ENCODE peak calls at places on chromosome 1, in nine cellular contexts. One of them, this sample, is unnamed.

GRCh38 chr1:209220048-209220524 is 363.4 kb upstream of the CAMK1G start:
- DNase-seq in PC-9: no peak
- DNase-seq in pancreas: no peak
- DNase-seq in fibroblast of lung: peak
- DNase-seq in ascending aorta: no peak
- DNase-seq in mammary epithelial cell: peak
- DNase-seq in body of pancreas: no peak
- DNase-seq in prostate gland: no peak
- DNase-seq in tibial artery: no peak
- DNase-seq in this sample: no peak

GRCh38 chr1:185819798-185820197 is 85.6 kb downstream of the HMCN1 start:
- DNase-seq in mammary epithelial cell: no peak
- DNase-seq in PC-9: no peak
- DNase-seq in fibroblast of lung: no peak
- DNase-seq in body of pancreas: no peak
- DNase-seq in pancreas: no peak
- DNase-seq in prostate gland: no peak
- DNase-seq in tibial artery: no peak
- DNase-seq in ascending aorta: no peak
- DNase-seq in this sample: no peak

GRCh38 chr1:3676581-3677410 is 24.5 kb downstream of the TP73 start:
- DNase-seq in PC-9: no peak
- DNase-seq in pancreas: peak
- DNase-seq in body of pancreas: no peak
- DNase-seq in prostate gland: no peak
- DNase-seq in tibial artery: no peak
- DNase-seq in mammary epithelial cell: no peak
- DNase-seq in fibroblast of lung: no peak
- DNase-seq in ascending aorta: no peak
- DNase-seq in this sample: no peak

GRCh38 chr1:44170281-44170823 is 28.9 kb upstream of the KLF18 start:
- DNase-seq in pancreas: no peak
- DNase-seq in ascending aorta: no peak
- DNase-seq in PC-9: no peak
- DNase-seq in tibial artery: no peak
- DNase-seq in prostate gland: no peak
- DNase-seq in fibroblast of lung: peak
- DNase-seq in body of pancreas: no peak
- DNase-seq in mammary epithelial cell: no peak
- DNase-seq in this sample: no peak

GRCh38 chr1:125080077-125080476 is 3895.3 kb downstream of the SRGAP2C start:
- DNase-seq in mammary epithelial cell: no peak
- DNase-seq in body of pancreas: no peak
- DNase-seq in prostate gland: no peak
- DNase-seq in PC-9: no peak
- DNase-seq in tibial artery: no peak
- DNase-seq in fibroblast of lung: no peak
- DNase-seq in pancreas: no peak
- DNase-seq in ascending aorta: no peak
- DNase-seq in this sample: no peak

GRCh38 chr1:99544328-99544727 is 101.6 kb upstream of the PALMD start:
- DNase-seq in PC-9: peak
- DNase-seq in prostate gland: no peak
- DNase-seq in pancreas: no peak
- DNase-seq in ascending aorta: no peak
- DNase-seq in tibial artery: no peak
- DNase-seq in fibroblast of lung: peak
- DNase-seq in body of pancreas: no peak
- DNase-seq in mammary epithelial cell: peak
- DNase-seq in this sample: no peak

GRCh38 chr1:232538224-232538942 is 91.5 kb downstream of the SIPA1L2 start:
- DNase-seq in prostate gland: no peak
- DNase-seq in body of pancreas: no peak
- DNase-seq in fibroblast of lung: peak
- DNase-seq in mammary epithelial cell: peak
- DNase-seq in pancreas: no peak
- DNase-seq in PC-9: peak
- DNase-seq in ascending aorta: no peak
- DNase-seq in tibial artery: no peak
- DNase-seq in this sample: peak

GRCh38 chr1:186530104-186530503 is 69.2 kb upstream of the PDC start:
- DNase-seq in PC-9: no peak
- DNase-seq in ascending aorta: no peak
- DNase-seq in prostate gland: no peak
- DNase-seq in fibroblast of lung: peak
- DNase-seq in tibial artery: no peak
- DNase-seq in mammary epithelial cell: no peak
- DNase-seq in body of pancreas: no peak
- DNase-seq in pancreas: no peak
- DNase-seq in this sample: no peak

GRCh38 chr1:153465728-153466625 is 5.5 kb upstream of the S100A7 start:
- DNase-seq in prostate gland: no peak
- DNase-seq in pancreas: peak
- DNase-seq in PC-9: peak
- DNase-seq in body of pancreas: peak
- DNase-seq in ascending aorta: no peak
- DNase-seq in fibroblast of lung: peak
- DNase-seq in tibial artery: peak
- DNase-seq in mammary epithelial cell: peak
- DNase-seq in this sample: peak

GRCh38 chr1:11178021-11179015 is 10.8 kb upstream of the ANGPTL7 start:
- DNase-seq in PC-9: no peak
- DNase-seq in ascending aorta: no peak
- DNase-seq in fibroblast of lung: peak
- DNase-seq in prostate gland: peak
- DNase-seq in tibial artery: no peak
- DNase-seq in body of pancreas: no peak
- DNase-seq in mammary epithelial cell: no peak
- DNase-seq in pancreas: no peak
- DNase-seq in this sample: no peak

GRCh38 chr1:75725861-75726361 is 1.4 kb downstream of the ACADM start:
- DNase-seq in pancreas: peak
- DNase-seq in fibroblast of lung: peak
- DNase-seq in prostate gland: no peak
- DNase-seq in ascending aorta: no peak
- DNase-seq in PC-9: no peak
- DNase-seq in mammary epithelial cell: no peak
- DNase-seq in body of pancreas: peak
- DNase-seq in tibial artery: no peak
- DNase-seq in this sample: no peak

GRCh38 chr1:64135501-64136245 is 67.8 kb upstream of the UBE2U start:
- DNase-seq in body of pancreas: no peak
- DNase-seq in PC-9: no peak
- DNase-seq in pancreas: no peak
- DNase-seq in tibial artery: no peak
- DNase-seq in mammary epithelial cell: no peak
- DNase-seq in prostate gland: no peak
- DNase-seq in fibroblast of lung: peak
- DNase-seq in ascending aorta: no peak
- DNase-seq in this sample: no peak

GRCh38 chr1:24754229-24754628 is 9.0 kb downstream of the CLIC4 start:
- DNase-seq in mammary epithelial cell: no peak
- DNase-seq in ascending aorta: no peak
- DNase-seq in fibroblast of lung: no peak
- DNase-seq in tibial artery: no peak
- DNase-seq in PC-9: no peak
- DNase-seq in pancreas: no peak
- DNase-seq in prostate gland: no peak
- DNase-seq in body of pancreas: no peak
- DNase-seq in this sample: no peak

GRCh38 chr1:162204883-162205132 is 135.3 kb downstream of the NOS1AP start:
- DNase-seq in ascending aorta: no peak
- DNase-seq in fibroblast of lung: no peak
- DNase-seq in tibial artery: no peak
- DNase-seq in PC-9: no peak
- DNase-seq in mammary epithelial cell: no peak
- DNase-seq in body of pancreas: no peak
- DNase-seq in pancreas: no peak
- DNase-seq in prostate gland: no peak
- DNase-seq in this sample: no peak

GRCh38 chr1:202802998-202803932 is 5.0 kb downstream of the KDM5B start:
- DNase-seq in body of pancreas: no peak
- DNase-seq in prostate gland: no peak
- DNase-seq in fibroblast of lung: peak
- DNase-seq in tibial artery: no peak
- DNase-seq in pancreas: no peak
- DNase-seq in ascending aorta: no peak
- DNase-seq in PC-9: peak
- DNase-seq in mammary epithelial cell: peak
- DNase-seq in this sample: no peak

GRCh38 chr1:202807367-202807925 is 775 bp downstream of the KDM5B start:
- DNase-seq in prostate gland: peak
- DNase-seq in mammary epithelial cell: peak
- DNase-seq in pancreas: peak
- DNase-seq in body of pancreas: peak
- DNase-seq in tibial artery: peak
- DNase-seq in ascending aorta: no peak
- DNase-seq in fibroblast of lung: peak
- DNase-seq in PC-9: peak
- DNase-seq in this sample: peak

GRCh38 chr1:202807926-202808757 is at the start of gene KDM5B:
- DNase-seq in tibial artery: peak
- DNase-seq in body of pancreas: peak
- DNase-seq in pancreas: peak
- DNase-seq in ascending aorta: no peak
- DNase-seq in prostate gland: peak
- DNase-seq in PC-9: peak
- DNase-seq in fibroblast of lung: peak
- DNase-seq in mammary epithelial cell: peak
- DNase-seq in this sample: peak

GRCh38 chr1:202806845-202807366 is 1.3 kb downstream of the KDM5B start:
- DNase-seq in prostate gland: peak
- DNase-seq in mammary epithelial cell: peak
- DNase-seq in pancreas: peak
- DNase-seq in PC-9: peak
- DNase-seq in fibroblast of lung: peak
- DNase-seq in body of pancreas: peak
- DNase-seq in tibial artery: no peak
- DNase-seq in ascending aorta: no peak
- DNase-seq in this sample: peak

GRCh38 chr1:202805886-202806511 is 2.2 kb downstream of the KDM5B start:
- DNase-seq in PC-9: no peak
- DNase-seq in prostate gland: no peak
- DNase-seq in ascending aorta: no peak
- DNase-seq in fibroblast of lung: peak
- DNase-seq in body of pancreas: no peak
- DNase-seq in pancreas: no peak
- DNase-seq in tibial artery: no peak
- DNase-seq in mammary epithelial cell: peak
- DNase-seq in this sample: no peak
- TF ChIP-seq CTCF in PC-9: no peak
- TF ChIP-seq CTCF in prostate gland: no peak
- TF ChIP-seq CTCF in ascending aorta: no peak
- TF ChIP-seq CTCF in fibroblast of lung: no peak
- TF ChIP-seq CTCF in body of pancreas: no peak
- TF ChIP-seq CTCF in pancreas: no peak
- TF ChIP-seq CTCF in tibial artery: no peak
- TF ChIP-seq CTCF in mammary epithelial cell: no peak
- TF ChIP-seq CTCF in this sample: no peak

GRCh38 chr1:156704166-156704711 is 1.1 kb downstream of the CRABP2 start:
- DNase-seq in mammary epithelial cell: no peak
- DNase-seq in tibial artery: no peak
- DNase-seq in PC-9: no peak
- DNase-seq in pancreas: no peak
- DNase-seq in body of pancreas: no peak
- DNase-seq in prostate gland: no peak
- DNase-seq in ascending aorta: no peak
- DNase-seq in fibroblast of lung: no peak
- DNase-seq in this sample: no peak

GRCh38 chr1:156705321-156705917 is at the start of gene CRABP2:
- DNase-seq in fibroblast of lung: peak
- DNase-seq in pancreas: peak
- DNase-seq in prostate gland: no peak
- DNase-seq in tibial artery: peak
- DNase-seq in ascending aorta: no peak
- DNase-seq in body of pancreas: peak
- DNase-seq in mammary epithelial cell: no peak
- DNase-seq in PC-9: peak
- DNase-seq in this sample: peak

GRCh38 chr1:156705918-156706646 is 699 bp upstream of the CRABP2 start:
- DNase-seq in PC-9: peak
- DNase-seq in pancreas: peak
- DNase-seq in body of pancreas: peak
- DNase-seq in mammary epithelial cell: no peak
- DNase-seq in ascending aorta: peak
- DNase-seq in prostate gland: peak
- DNase-seq in tibial artery: peak
- DNase-seq in fibroblast of lung: peak
- DNase-seq in this sample: peak

GRCh38 chr1:156703741-156704140 is 1.6 kb downstream of the CRABP2 start:
- DNase-seq in fibroblast of lung: no peak
- DNase-seq in ascending aorta: no peak
- DNase-seq in body of pancreas: no peak
- DNase-seq in pancreas: no peak
- DNase-seq in mammary epithelial cell: no peak
- DNase-seq in tibial artery: no peak
- DNase-seq in PC-9: no peak
- DNase-seq in prostate gland: no peak
- DNase-seq in this sample: no peak

DNA sequence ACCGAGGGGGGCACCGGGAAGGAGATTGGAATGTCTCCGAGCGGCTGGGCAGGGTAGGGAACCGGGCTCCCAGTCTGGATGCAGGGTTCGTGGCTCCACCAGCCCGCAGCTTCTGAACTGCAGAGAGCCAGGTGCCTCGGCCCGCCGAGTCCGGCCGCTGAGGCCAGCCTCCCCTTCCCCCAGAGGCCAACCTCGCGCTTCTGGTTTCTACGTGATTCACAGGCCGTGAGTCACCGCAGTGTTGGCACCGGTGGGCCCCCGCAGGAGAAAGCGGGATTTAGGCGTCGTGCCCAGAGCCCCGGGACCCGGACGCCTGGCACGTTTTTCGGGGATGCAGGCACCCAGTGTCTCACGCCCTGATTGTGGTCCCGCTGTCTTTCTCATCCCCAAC is 458 bp downstream of the CRABP2 start:
- DNase-seq in mammary epithelial cell: peak
- DNase-seq in tibial artery: peak
- DNase-seq in fibroblast of lung: peak
- DNase-seq in PC-9: peak
- DNase-seq in pancreas: peak
- DNase-seq in ascending aorta: peak
- DNase-seq in prostate gland: no peak
- DNase-seq in body of pancreas: peak
- DNase-seq in this sample: peak
- H3K27ac ChIP-seq in mammary epithelial cell: peak
- H3K27ac ChIP-seq in tibial artery: peak
- H3K27ac ChIP-seq in fibroblast of lung: peak
- H3K27ac ChIP-seq in PC-9: peak
- H3K27ac ChIP-seq in pancreas: no peak
- H3K27ac ChIP-seq in ascending aorta: no peak
- H3K27ac ChIP-seq in prostate gland: no peak
- H3K27ac ChIP-seq in body of pancreas: no peak
- H3K27ac ChIP-seq in this sample: no peak

GRCh38 chr1:154866995-154867795 is 2.9 kb downstream of the KCNN3 start:
- DNase-seq in pancreas: no peak
- DNase-seq in body of pancreas: peak
- DNase-seq in fibroblast of lung: peak
- DNase-seq in PC-9: peak
- DNase-seq in tibial artery: no peak
- DNase-seq in ascending aorta: no peak
- DNase-seq in prostate gland: no peak
- DNase-seq in mammary epithelial cell: no peak
- DNase-seq in this sample: peak
- TF ChIP-seq CTCF in pancreas: no peak
- TF ChIP-seq CTCF in body of pancreas: no peak
- TF ChIP-seq CTCF in fibroblast of lung: no peak
- TF ChIP-seq CTCF in PC-9: no peak
- TF ChIP-seq CTCF in tibial artery: no peak
- TF ChIP-seq CTCF in ascending aorta: no peak
- TF ChIP-seq CTCF in prostate gland: no peak
- TF ChIP-seq CTCF in mammary epithelial cell: peak
- TF ChIP-seq CTCF in this sample: no peak

GRCh38 chr1:234188454-234188792 is 184.8 kb upstream of the COA6 start:
- DNase-seq in prostate gland: no peak
- DNase-seq in PC-9: peak
- DNase-seq in body of pancreas: no peak
- DNase-seq in pancreas: no peak
- DNase-seq in mammary epithelial cell: peak
- DNase-seq in fibroblast of lung: no peak
- DNase-seq in ascending aorta: no peak
- DNase-seq in tibial artery: no peak
- DNase-seq in this sample: no peak
- H3K27ac ChIP-seq in prostate gland: no peak
- H3K27ac ChIP-seq in PC-9: no peak
- H3K27ac ChIP-seq in body of pancreas: no peak
- H3K27ac ChIP-seq in pancreas: no peak
- H3K27ac ChIP-seq in mammary epithelial cell: peak
- H3K27ac ChIP-seq in fibroblast of lung: no peak
- H3K27ac ChIP-seq in ascending aorta: no peak
- H3K27ac ChIP-seq in tibial artery: no peak
- H3K27ac ChIP-seq in this sample: no peak